ENCODE peak calls at places on chromosomes 3 and 15, in nine cellular contexts. One of them, this sample, is unnamed.

GRCh38 chr3:130850044-130850797 is 43.7 kb upstream of the ATP2C1 start:
- DNase-seq in CD4-positive, CD25-positive, alpha-beta regulatory T cell: peak; percentile 20
- DNase-seq in head of caudate nucleus: no peak
- DNase-seq in COR-L47: no peak
- DNase-seq in cardiac muscle cell: no peak
- DNase-seq in stimulated activated CD8-positive, alpha-beta memory T cell treated with anti-CD3 and anti-CD28 coated beads, Interleukin-4, amount 100 ng/mL, for 48 hours: peak; percentile 55
- DNase-seq in GM12864: peak; percentile 87
- DNase-seq in foreskin fibroblast: peak; percentile 62
- DNase-seq in activated T-cell treated with anti-CD3 and anti-CD28 coated beads for 48 hours: peak; percentile 36
- DNase-seq in this sample: peak; percentile 60

GRCh38 chr3:55167586-55168317 is 239.9 kb upstream of the LRTM1 start:
- DNase-seq in CD4-positive, CD25-positive, alpha-beta regulatory T cell: no peak
- DNase-seq in head of caudate nucleus: no peak
- DNase-seq in COR-L47: no peak
- DNase-seq in cardiac muscle cell: no peak
- DNase-seq in stimulated activated CD8-positive, alpha-beta memory T cell treated with anti-CD3 and anti-CD28 coated beads, Interleukin-4, amount 100 ng/mL, for 48 hours: no peak
- DNase-seq in GM12864: no peak
- DNase-seq in foreskin fibroblast: peak; percentile 84
- DNase-seq in activated T-cell treated with anti-CD3 and anti-CD28 coated beads for 48 hours: no peak
- DNase-seq in this sample: no peak

GRCh38 chr15:68386587-68387287 is 45.2 kb downstream of the ITGA11 start:
- DNase-seq in CD4-positive, CD25-positive, alpha-beta regulatory T cell: no peak
- DNase-seq in head of caudate nucleus: no peak
- DNase-seq in COR-L47: no peak
- DNase-seq in cardiac muscle cell: no peak
- DNase-seq in stimulated activated CD8-positive, alpha-beta memory T cell treated with anti-CD3 and anti-CD28 coated beads, Interleukin-4, amount 100 ng/mL, for 48 hours: no peak
- DNase-seq in GM12864: no peak
- DNase-seq in foreskin fibroblast: no peak
- DNase-seq in activated T-cell treated with anti-CD3 and anti-CD28 coated beads for 48 hours: no peak
- DNase-seq in this sample: no peak

GRCh38 chr3:18098960-18099587 is 326.1 kb downstream of the SATB1 start:
- DNase-seq in CD4-positive, CD25-positive, alpha-beta regulatory T cell: no peak
- DNase-seq in head of caudate nucleus: no peak
- DNase-seq in COR-L47: no peak
- DNase-seq in cardiac muscle cell: no peak
- DNase-seq in stimulated activated CD8-positive, alpha-beta memory T cell treated with anti-CD3 and anti-CD28 coated beads, Interleukin-4, amount 100 ng/mL, for 48 hours: peak; percentile 74
- DNase-seq in GM12864: no peak
- DNase-seq in foreskin fibroblast: peak; percentile 97
- DNase-seq in activated T-cell treated with anti-CD3 and anti-CD28 coated beads for 48 hours: peak; percentile 55
- DNase-seq in this sample: peak; percentile 70

GRCh38 chr15:39283531-39283930 is 297.3 kb upstream of the THBS1 start:
- DNase-seq in CD4-positive, CD25-positive, alpha-beta regulatory T cell: no peak
- DNase-seq in head of caudate nucleus: no peak
- DNase-seq in COR-L47: no peak
- DNase-seq in cardiac muscle cell: no peak
- DNase-seq in stimulated activated CD8-positive, alpha-beta memory T cell treated with anti-CD3 and anti-CD28 coated beads, Interleukin-4, amount 100 ng/mL, for 48 hours: no peak
- DNase-seq in GM12864: no peak
- DNase-seq in foreskin fibroblast: peak; percentile 64
- DNase-seq in activated T-cell treated with anti-CD3 and anti-CD28 coated beads for 48 hours: no peak
- DNase-seq in this sample: no peak

GRCh38 chr3:123486460-123486859 is 37.6 kb upstream of the ADCY5 start:
- DNase-seq in CD4-positive, CD25-positive, alpha-beta regulatory T cell: no peak
- DNase-seq in head of caudate nucleus: no peak
- DNase-seq in COR-L47: no peak
- DNase-seq in cardiac muscle cell: no peak
- DNase-seq in stimulated activated CD8-positive, alpha-beta memory T cell treated with anti-CD3 and anti-CD28 coated beads, Interleukin-4, amount 100 ng/mL, for 48 hours: no peak
- DNase-seq in GM12864: no peak
- DNase-seq in foreskin fibroblast: no peak
- DNase-seq in activated T-cell treated with anti-CD3 and anti-CD28 coated beads for 48 hours: no peak
- DNase-seq in this sample: no peak

GRCh38 chr3:101941253-101942039 is 92.1 kb downstream of the NFKBIZ start:
- DNase-seq in CD4-positive, CD25-positive, alpha-beta regulatory T cell: no peak
- DNase-seq in head of caudate nucleus: no peak
- DNase-seq in COR-L47: no peak
- DNase-seq in cardiac muscle cell: no peak
- DNase-seq in stimulated activated CD8-positive, alpha-beta memory T cell treated with anti-CD3 and anti-CD28 coated beads, Interleukin-4, amount 100 ng/mL, for 48 hours: no peak
- DNase-seq in GM12864: no peak
- DNase-seq in foreskin fibroblast: peak; percentile 31
- DNase-seq in activated T-cell treated with anti-CD3 and anti-CD28 coated beads for 48 hours: no peak
- DNase-seq in this sample: no peak

GRCh38 chr3:164522073-164522763 is 556.1 kb downstream of the SI start:
- DNase-seq in CD4-positive, CD25-positive, alpha-beta regulatory T cell: no peak
- DNase-seq in head of caudate nucleus: no peak
- DNase-seq in COR-L47: no peak
- DNase-seq in cardiac muscle cell: no peak
- DNase-seq in stimulated activated CD8-positive, alpha-beta memory T cell treated with anti-CD3 and anti-CD28 coated beads, Interleukin-4, amount 100 ng/mL, for 48 hours: no peak
- DNase-seq in GM12864: no peak
- DNase-seq in foreskin fibroblast: no peak
- DNase-seq in activated T-cell treated with anti-CD3 and anti-CD28 coated beads for 48 hours: no peak
- DNase-seq in this sample: no peak

GRCh38 chr15:68210821-68211655 is 5.9 kb upstream of the CALML4 start:
- DNase-seq in CD4-positive, CD25-positive, alpha-beta regulatory T cell: peak; percentile 17
- DNase-seq in head of caudate nucleus: peak; percentile 84
- DNase-seq in COR-L47: peak; percentile 40
- DNase-seq in cardiac muscle cell: peak; percentile 78
- DNase-seq in stimulated activated CD8-positive, alpha-beta memory T cell treated with anti-CD3 and anti-CD28 coated beads, Interleukin-4, amount 100 ng/mL, for 48 hours: peak; percentile 78
- DNase-seq in GM12864: no peak
- DNase-seq in foreskin fibroblast: peak; percentile 82
- DNase-seq in activated T-cell treated with anti-CD3 and anti-CD28 coated beads for 48 hours: peak; percentile 51
- DNase-seq in this sample: peak; percentile 59

GRCh38 chr3:156334841-156335545 is 214.6 kb downstream of the KCNAB1 start:
- DNase-seq in CD4-positive, CD25-positive, alpha-beta regulatory T cell: no peak
- DNase-seq in head of caudate nucleus: no peak
- DNase-seq in COR-L47: no peak
- DNase-seq in cardiac muscle cell: no peak
- DNase-seq in stimulated activated CD8-positive, alpha-beta memory T cell treated with anti-CD3 and anti-CD28 coated beads, Interleukin-4, amount 100 ng/mL, for 48 hours: no peak
- DNase-seq in GM12864: no peak
- DNase-seq in foreskin fibroblast: no peak
- DNase-seq in activated T-cell treated with anti-CD3 and anti-CD28 coated beads for 48 hours: no peak
- DNase-seq in this sample: no peak

GRCh38 chr15:31452595-31453557 is 126.2 kb downstream of the KLF13 start:
- DNase-seq in CD4-positive, CD25-positive, alpha-beta regulatory T cell: no peak
- DNase-seq in head of caudate nucleus: no peak
- DNase-seq in COR-L47: no peak
- DNase-seq in cardiac muscle cell: no peak
- DNase-seq in stimulated activated CD8-positive, alpha-beta memory T cell treated with anti-CD3 and anti-CD28 coated beads, Interleukin-4, amount 100 ng/mL, for 48 hours: peak; percentile 17
- DNase-seq in GM12864: no peak
- DNase-seq in foreskin fibroblast: no peak
- DNase-seq in activated T-cell treated with anti-CD3 and anti-CD28 coated beads for 48 hours: no peak
- DNase-seq in this sample: no peak

GRCh38 chr3:15892828-15893227 is 95.0 kb upstream of the ANKRD28 start:
- DNase-seq in CD4-positive, CD25-positive, alpha-beta regulatory T cell: no peak
- DNase-seq in head of caudate nucleus: no peak
- DNase-seq in COR-L47: no peak
- DNase-seq in cardiac muscle cell: no peak
- DNase-seq in stimulated activated CD8-positive, alpha-beta memory T cell treated with anti-CD3 and anti-CD28 coated beads, Interleukin-4, amount 100 ng/mL, for 48 hours: no peak
- DNase-seq in GM12864: no peak
- DNase-seq in foreskin fibroblast: peak; percentile 55
- DNase-seq in activated T-cell treated with anti-CD3 and anti-CD28 coated beads for 48 hours: no peak
- DNase-seq in this sample: no peak

GRCh38 chr3:33313331-33313730 is 36.1 kb downstream of the FBXL2 start:
- DNase-seq in CD4-positive, CD25-positive, alpha-beta regulatory T cell: no peak
- DNase-seq in head of caudate nucleus: no peak
- DNase-seq in COR-L47: no peak
- DNase-seq in cardiac muscle cell: no peak
- DNase-seq in stimulated activated CD8-positive, alpha-beta memory T cell treated with anti-CD3 and anti-CD28 coated beads, Interleukin-4, amount 100 ng/mL, for 48 hours: no peak
- DNase-seq in GM12864: no peak
- DNase-seq in foreskin fibroblast: peak; percentile 66
- DNase-seq in activated T-cell treated with anti-CD3 and anti-CD28 coated beads for 48 hours: no peak
- DNase-seq in this sample: no peak

This sample was measured in activated naive CD8-positive, alpha-beta T cell treated with anti-CD3 and anti-CD28 coated beads for 36 hours.